ENCODE peak calls at places on chromosomes 7 and 10, in four cellular contexts. P is astrocyte of the cerebellum, M is mucosa of descending colon, A is fibroblast of lung. T is an unnamed sample.

GRCh38 chr10:93154531-93154930 is 80.8 kb downstream of the CYP26A1 start:
- DNase-seq in M (no peak), A (no peak), P (no peak), T (no peak)

GRCh38 chr10:66747451-66747850 is 178.4 kb upstream of the LRRTM3 start:
- DNase-seq in P (peak), M (no peak), A (peak), T (no peak)

GRCh38 chr10:58412502-58412961 is 27.3 kb downstream of the TFAM start:
- DNase-seq in P (peak), M (no peak), A (no peak), T (no peak)

GRCh38 chr10:127337801-127338200 is 141.4 kb upstream of the INSYN2A start:
- DNase-seq in M (no peak), A (no peak), P (no peak), T (no peak)

GRCh38 chr10:74418285-74418872 is 267.4 kb downstream of the ADK start:
- DNase-seq in M (no peak), P (no peak), A (peak), T (no peak)

GRCh38 chr10:49844775-49845561 is 82.8 kb upstream of the OGDHL start:
- DNase-seq in P (peak), A (peak), M (no peak), T (no peak)

GRCh38 chr10:3231951-3232730 is 59.6 kb upstream of the PITRM1 start:
- DNase-seq in A (peak), P (no peak), M (no peak), T (no peak)

GRCh38 chr10:22652988-22653431 is 61.4 kb downstream of the PIP4K2A start:
- DNase-seq in M (no peak), A (no peak), P (no peak), T (no peak)

GRCh38 chr7:5217396-5217795 is 27.4 kb downstream of the WIPI2 start:
- DNase-seq in M (no peak), P (no peak), A (no peak), T (peak)

GRCh38 chr10:787933-788651 is 98.6 kb upstream of the DIP2C start:
- DNase-seq in M (no peak), P (peak), A (peak), T (no peak)

GRCh38 chr7:25319707-25320106 is 91.4 kb upstream of the NPVF start:
- DNase-seq in M (no peak), P (no peak), A (no peak), T (no peak)

GRCh38 chr7:50607524-50608125 is 42.4 kb upstream of the DDC start:
- DNase-seq in M (no peak), A (no peak), P (no peak), T (no peak)

GRCh38 chr7:133135451-133135850 is 53.6 kb upstream of the CHCHD3 start:
- DNase-seq in A (no peak), M (no peak), P (no peak), T (no peak)

GRCh38 chr10:5416981-5417380 is 4.6 kb downstream of the NET1 start:
- DNase-seq in M (no peak), A (no peak), P (no peak), T (no peak)

GRCh38 chr10:78950656-78951587 is 117.8 kb upstream of the ZMIZ1 start:
- DNase-seq in A (no peak), M (no peak), P (no peak), T (no peak)

GRCh38 chr7:105387621-105388372 is 924 bp downstream of the SRPK2 start:
- DNase-seq in A (peak), P (no peak), M (peak), T (peak)

GRCh38 chr10:75067272-75067671 is 44.2 kb upstream of the SAMD8 start:
- DNase-seq in A (no peak), M (no peak), P (no peak), T (no peak)

GRCh38 chr7:155357573-155358041 is 59.9 kb downstream of the INSIG1 start:
- DNase-seq in M (no peak), P (no peak), A (peak), T (peak)

GRCh38 chr10:7874864-7875263 is 56.6 kb downstream of the TAF3 start:
- DNase-seq in A (no peak), M (no peak), P (no peak), T (no peak)

GRCh38 chr7:96691692-96692091 is 18.0 kb downstream of the SEM1 start:
- DNase-seq in M (no peak), A (no peak), P (no peak), T (no peak)

GRCh38 chr7:157267956-157268355 is 68.8 kb upstream of the DNAJB6 start:
- DNase-seq in A (no peak), M (no peak), P (no peak), T (peak)

GRCh38 chr7:116341222-116341907 is 131.0 kb downstream of the TES start:
- DNase-seq in A (peak), M (no peak), P (no peak), T (no peak)

GRCh38 chr7:48421357-48421756 is 250.1 kb downstream of the ABCA13 start:
- DNase-seq in P (peak), M (no peak), A (peak), T (no peak)

DNA sequence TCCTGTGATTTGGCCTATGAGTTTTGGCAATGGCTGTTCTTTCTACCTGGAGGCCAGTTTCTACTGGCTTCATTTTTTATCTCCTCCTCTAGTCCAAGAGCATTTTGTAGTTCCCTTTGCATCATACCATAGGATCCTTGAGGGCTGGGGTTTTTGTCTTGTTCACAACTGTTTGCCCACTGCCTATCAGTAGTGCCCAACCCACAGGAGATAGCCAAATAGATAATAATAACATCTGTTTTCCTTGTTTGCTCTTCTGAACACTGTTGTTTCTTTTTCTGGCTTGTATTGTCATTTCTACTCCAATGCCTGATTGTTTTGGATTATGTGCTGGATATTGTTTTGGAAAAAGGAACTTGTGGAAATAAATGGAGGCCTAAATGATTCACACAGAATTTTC is 3.4 kb downstream of the CDK1 start:
- DNase-seq in A (peak), P (no peak), M (no peak), T (no peak)
- H3K4me3 ChIP-seq in A (peak), P (no peak), M (no peak), T (no peak)

GRCh38 chr10:70672165-70672992 is at the start of gene ADAMTS14:
- DNase-seq in P (no peak), M (peak), A (peak), T (no peak)

GRCh38 chr10:70672993-70673928 is 955 bp downstream of the ADAMTS14 start:
- DNase-seq in P (peak), M (peak), A (peak), T (no peak)

GRCh38 chr10:70669732-70670317 is 2.5 kb upstream of the ADAMTS14 start:
- DNase-seq in M (no peak), P (no peak), A (no peak), T (no peak)

GRCh38 chr10:70671229-70671588 is 1.1 kb upstream of the ADAMTS14 start:
- DNase-seq in A (no peak), P (no peak), M (no peak), T (no peak)

DNA sequence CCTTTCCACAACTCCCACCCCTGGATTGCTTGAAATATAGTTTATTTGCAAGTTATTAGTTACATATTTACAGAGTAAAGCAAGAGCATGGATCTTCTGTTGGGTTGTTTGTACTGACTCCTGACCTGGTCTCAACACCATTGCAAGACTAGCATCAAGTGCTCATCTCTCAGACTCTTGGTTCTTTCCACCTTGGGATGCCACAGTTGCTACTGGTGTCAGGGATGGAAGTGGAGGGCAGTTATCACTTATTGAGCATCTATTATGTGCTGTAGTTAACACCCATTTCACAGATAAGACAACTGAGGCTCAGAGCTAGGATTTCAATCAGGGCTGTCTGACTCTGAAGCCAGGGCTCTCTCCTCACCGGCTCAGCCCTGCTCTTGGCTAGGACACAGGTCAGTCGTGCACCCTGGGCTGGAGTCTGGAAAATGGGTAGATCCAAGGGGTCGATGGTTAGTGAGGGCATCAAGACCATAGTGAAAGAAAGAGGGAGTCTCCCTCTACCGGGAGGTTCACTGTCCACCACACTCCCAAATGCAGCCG is 614 bp upstream of the ADAMTS14 start:
- DNase-seq in P (no peak), A (no peak), M (no peak), T (no peak)
- TF ChIP-seq CTCF in P (peak), A (peak), M (no peak), T (no peak)

GRCh38 chr10:103581499-103581898 is 88.0 kb downstream of the NEURL1 start:
- DNase-seq in A (no peak), P (no peak), M (no peak), T (no peak)

GRCh38 chr10:103585011-103585405 is 91.5 kb downstream of the NEURL1 start:
- DNase-seq in P (no peak), M (no peak), A (no peak), T (no peak)

GRCh38 chr10:103582331-103583123 is 89.0 kb downstream of the NEURL1 start:
- DNase-seq in M (no peak), P (no peak), A (no peak), T (no peak)

GRCh38 chr10:103584216-103585010 is 90.9 kb downstream of the NEURL1 start:
- DNase-seq in A (peak), M (peak), P (no peak), T (peak)

GRCh38 chr10:103583871-103584215 is 90.3 kb downstream of the NEURL1 start:
- DNase-seq in P (no peak), M (no peak), A (no peak), T (no peak)
- H3K4me3 ChIP-seq in P (no peak), M (no peak), A (peak), T (peak)

GRCh38 chr10:72598769-72599701 is 26.8 kb downstream of the MICU1 start:
- DNase-seq in P (no peak), M (no peak), A (no peak), T (no peak)
- TF ChIP-seq CTCF in P (no peak), M (no peak), A (no peak), T (no peak)

GRCh38 chr10:14806318-14806717 is 31.5 kb downstream of the CDNF start:
- DNase-seq in A (no peak), M (no peak), P (no peak), T (no peak)
- H3K4me3 ChIP-seq in A (no peak), M (no peak), P (no peak), T (no peak)

GRCh38 chr10:30990971-30991646 is 40.6 kb downstream of the ZNF438 start:
- DNase-seq in M (no peak), P (no peak), A (no peak), T (no peak)

GRCh38 chr10:30992671-30993070 is 39.0 kb downstream of the ZNF438 start:
- DNase-seq in A (no peak), P (no peak), M (no peak), T (no peak)

GRCh38 chr10:30991647-30992011 is 40.0 kb downstream of the ZNF438 start:
- DNase-seq in P (no peak), A (no peak), M (no peak), T (no peak)

GRCh38 chr10:30988831-30989458 is 42.7 kb downstream of the ZNF438 start:
- DNase-seq in A (peak), P (no peak), M (no peak), T (no peak)

GRCh38 chr10:30990351-30990750 is 41.3 kb downstream of the ZNF438 start:
- DNase-seq in A (no peak), M (no peak), P (no peak), T (no peak)
- TF ChIP-seq CTCF in A (no peak), M (no peak), P (no peak), T (no peak)

GRCh38 chr10:60236869-60237524 is 152.7 kb downstream of the ANK3 start:
- DNase-seq in A (no peak), M (peak), P (no peak), T (no peak)
- H3K4me3 ChIP-seq in A (no peak), M (no peak), P (no peak), T (no peak)